ENCODE peak calls at places on chromosome 4, in seven cellular contexts. O is cardiac fibroblast; Z is osteocyte; W is ACHN; C is GM13977; D is ecto neural progenitor cell; V is stimulated activated CD4-positive, alpha-beta T cell treated with anti-CD3 and anti-CD28 coated beads, TNF-alpha, amount 100 ng/mL, for 1 hour. J is an unnamed sample.

GRCh38 chr4:1047976-1048780 is 36.8 kb downstream of the FGFRL1 start:
- DNase-seq in W (no peak), C (no peak), D (peak), V (no peak), O (no peak), Z (no peak), J (no peak)

GRCh38 chr4:151624606-151625565 is 135.9 kb downstream of the GATB start:
- DNase-seq in V (no peak), D (no peak), O (peak), W (no peak), C (no peak), Z (no peak), J (no peak)

GRCh38 chr4:112058433-112058832 is 86.8 kb upstream of the FAM241A start:
- DNase-seq in Z (no peak), W (no peak), C (no peak), V (no peak), D (no peak), O (peak), J (no peak)

GRCh38 chr4:76197001-76197743 is 16.5 kb downstream of the SCARB2 start:
- DNase-seq in D (no peak), W (peak), O (peak), C (no peak), Z (no peak), V (no peak), J (no peak)

GRCh38 chr4:46503739-46504138 is 113.8 kb upstream of the GABRA2 start:
- DNase-seq in O (peak), W (no peak), C (no peak), V (no peak), Z (no peak), D (no peak), J (no peak)

GRCh38 chr4:6794189-6794588 is 11.7 kb downstream of the KIAA0232 start:
- DNase-seq in O (no peak), Z (no peak), D (no peak), V (no peak), C (no peak), W (no peak), J (no peak)

GRCh38 chr4:73019462-73020047 is 50.0 kb downstream of the COX18 start:
- DNase-seq in V (no peak), Z (no peak), O (peak), D (no peak), W (peak), C (peak), J (no peak)

GRCh38 chr4:95585016-95585695 is 36.4 kb upstream of the UNC5C start:
- DNase-seq in V (no peak), Z (no peak), C (no peak), D (no peak), O (peak), W (no peak), J (no peak)